ENCODE peak calls at places on chromosomes 11 and 22, in six cellular contexts. P is HepG2, R is HCT116, A is GM12878, G is K562, Q is H1. E is an unnamed sample. For H3K4me1, the result is how much of the 10 kb centered on the place peaks cover.

GRCh38 chr11:95521862-95522261 is 267.7 kb downstream of the FAM76B start:
- DNase-seq in P (no peak), R (no peak), A (no peak), G (no peak), Q (no peak), E (no peak)

GRCh38 chr22:50577987-50578775 is at the start of gene CPT1B:
- DNase-seq in P (no peak), R (no peak), A (no peak), G (no peak), Q (no peak), E (no peak)

GRCh38 chr11:46865340-46865739 is 19.3 kb upstream of the CKAP5 start:
- DNase-seq in P (no peak), R (no peak), A (no peak), G (no peak), Q (no peak), E (no peak)

GRCh38 chr11:62552931-62553838 is 6.6 kb upstream of the AHNAK start:
- DNase-seq in P (no peak), R (peak), A (no peak), G (peak), Q (peak), E (peak)

GRCh38 chr11:76635991-76636520 is 34.5 kb downstream of the LRRC32 start:
- DNase-seq in P (no peak), R (no peak), A (no peak), G (no peak), Q (no peak), E (no peak)

GRCh38 chr11:16526947-16527346 is 170.6 kb upstream of the SOX6 start:
- DNase-seq in P (no peak), R (no peak), A (no peak), G (no peak), Q (no peak), E (no peak)

GRCh38 chr11:76313913-76314740 is 66.8 kb downstream of the THAP12 start:
- DNase-seq in P (no peak), R (no peak), A (no peak), G (no peak), Q (no peak), E (no peak)

GRCh38 chr11:61630104-61630503 is 49.2 kb upstream of the SYT7 start:
- DNase-seq in P (no peak), R (no peak), A (no peak), G (no peak), Q (no peak), E (no peak)

GRCh38 chr22:28246392-28246791 is 327.3 kb upstream of the PITPNB start:
- DNase-seq in P (no peak), R (no peak), A (no peak), G (no peak), Q (no peak), E (no peak)

DNA sequence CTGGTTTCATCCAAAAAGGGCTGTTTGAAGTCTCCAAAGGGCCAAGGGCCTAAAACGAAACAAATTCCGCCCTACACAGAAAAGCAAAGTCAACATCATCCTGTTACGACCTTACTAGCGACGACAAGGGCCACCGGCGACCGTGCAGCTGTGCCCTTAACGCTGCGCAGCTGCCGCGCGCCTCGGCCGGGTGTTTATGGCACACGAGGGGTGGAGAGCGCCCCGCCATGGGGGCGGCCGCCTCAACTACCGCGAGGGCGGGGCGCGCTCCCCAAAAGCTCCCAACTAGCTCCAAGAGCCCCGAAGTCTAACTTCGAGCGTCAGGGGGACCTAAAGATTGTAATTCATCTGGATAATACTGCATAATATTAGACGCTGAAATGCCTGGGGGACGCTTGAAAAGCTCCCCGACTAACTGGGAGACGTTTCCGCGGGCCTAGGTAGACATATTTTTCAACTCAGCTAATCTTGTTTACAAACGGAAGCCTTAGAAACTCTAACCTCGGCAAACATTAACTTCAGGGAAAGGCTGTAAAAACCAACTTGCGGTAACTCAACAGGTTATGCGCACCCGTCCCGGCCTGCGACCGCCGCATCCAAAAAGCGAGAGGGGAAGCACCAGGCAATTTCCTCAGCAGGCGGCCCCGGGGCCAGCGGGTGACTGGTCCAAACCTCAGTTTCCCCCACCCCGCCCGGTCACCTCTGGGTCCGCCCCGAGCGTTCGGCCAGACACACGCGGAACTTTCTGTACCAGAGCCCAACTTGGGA is 688 bp downstream of the TMEM123 start:
- DNase-seq in P (peak), R (no peak), A (no peak), G (peak), Q (peak), E (no peak)
- TF ChIP-seq POLR2AphosphoS5 in P (no peak), R (peak), A (peak), G (no peak), Q (no peak), E (peak)

DNA sequence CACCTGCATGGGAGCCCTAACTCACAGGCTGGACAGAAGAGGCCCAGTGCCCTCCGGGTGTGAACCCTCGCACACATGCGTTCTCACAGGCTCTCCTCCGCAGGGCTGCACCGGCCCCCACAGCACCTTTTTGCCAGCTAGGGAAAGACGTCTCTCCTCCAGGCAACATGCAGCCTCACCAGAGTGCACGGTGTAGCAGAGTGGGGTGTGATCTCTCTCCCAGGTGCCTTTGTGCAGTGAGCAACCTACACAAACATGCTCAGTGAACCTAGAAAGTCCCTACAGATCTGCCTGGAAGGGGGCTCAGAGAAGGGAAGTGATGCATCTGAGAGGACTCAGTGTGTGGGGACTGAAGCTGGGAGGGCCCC is 3.7 kb upstream of the CARNS1 start:
- DNase-seq in P (no peak), R (no peak), A (no peak), G (peak), Q (no peak), E (no peak)
- H3K4me1 ChIP-seq in P (half or more), R (under half), A (under half), G (under half), Q (under half), E (under half)

GRCh38 chr22:37443977-37444376 is 16.7 kb upstream of the ELFN2 start:
- DNase-seq in P (no peak), R (peak), A (no peak), G (no peak), Q (no peak), E (no peak)
- TF ChIP-seq SIN3A in P (no peak), R (no peak), A (no peak), G (no peak), Q (no peak), E (no peak)

DNA sequence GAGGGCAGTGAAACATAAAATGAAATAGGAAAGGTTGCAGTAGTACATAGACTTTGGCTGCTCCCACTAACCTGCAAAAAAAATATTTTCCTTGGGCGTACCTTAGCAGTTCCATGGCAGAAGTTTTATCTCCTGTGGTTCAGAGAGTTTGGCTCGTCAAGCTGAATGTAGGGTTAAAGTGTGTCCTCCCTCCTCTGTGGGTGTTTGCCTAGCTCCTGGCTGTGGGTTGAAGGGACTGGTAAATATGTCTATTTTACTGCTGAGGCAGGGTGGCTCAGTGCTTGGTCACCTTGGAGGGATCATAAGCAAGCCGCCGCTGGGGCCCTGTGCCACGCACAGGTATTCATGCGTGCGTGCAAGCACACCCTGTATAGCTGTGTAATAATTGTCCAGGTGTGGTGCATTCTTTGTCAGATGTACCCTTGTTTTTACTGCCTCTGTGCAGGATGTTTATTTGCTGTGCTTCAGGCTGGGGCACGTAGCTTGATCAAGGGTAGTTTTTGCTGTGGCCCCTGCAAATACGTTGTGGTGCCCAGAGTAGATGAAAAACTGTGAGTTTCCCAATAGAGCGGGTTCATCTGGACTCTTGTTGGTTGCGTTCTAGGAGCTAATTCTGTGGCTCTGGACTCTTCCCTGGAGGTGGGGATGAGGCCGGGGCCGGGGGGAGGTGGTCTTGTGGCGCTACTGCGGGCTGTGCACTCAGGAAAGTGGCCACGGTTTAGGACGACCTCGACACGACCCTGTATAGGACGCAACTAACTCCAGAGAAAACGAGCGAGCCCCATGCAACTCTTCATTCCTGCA is 734 bp upstream of the SORL1 start:
- DNase-seq in P (peak), R (no peak), A (no peak), G (no peak), Q (no peak), E (no peak)
- TF ChIP-seq POLR2AphosphoS5 in P (peak), R (no peak), A (no peak), G (no peak), Q (no peak), E (no peak)

E was measured in Panc1.